ENCODE peak calls at places on chromosome 7, in five cellular contexts. C, N, R, J and Y are unnamed samples.

GRCh38 chr7:17269345-17270221 is 28.9 kb upstream of the AHR start:
- DNase-seq in C (no peak), N (no peak), R (no peak), J (no peak), Y (no peak)

GRCh38 chr7:26309089-26309488 is 17.4 kb downstream of the SNX10 start:
- DNase-seq in C (no peak), N (no peak), R (no peak), J (no peak), Y (no peak)

GRCh38 chr7:82156168-82156567 is 287.4 kb downstream of the CACNA2D1 start:
- DNase-seq in C (no peak), N (no peak), R (no peak), J (no peak), Y (no peak)

GRCh38 chr7:21580073-21580521 is 37.3 kb downstream of the DNAH11 start:
- DNase-seq in C (peak; percentile 42), N (peak; percentile 12), R (no peak), J (peak; percentile 39), Y (peak; percentile 53)

GRCh38 chr7:103445228-103446020 is 583 bp downstream of the SLC26A5 start:
- DNase-seq in C (no peak), N (peak; percentile 5), R (no peak), J (no peak), Y (no peak)

GRCh38 chr7:137891016-137891655 is 44.4 kb upstream of the DGKI start:
- DNase-seq in C (no peak), N (no peak), R (no peak), J (no peak), Y (no peak)

GRCh38 chr7:43735802-43736603 is 6.7 kb upstream of the COA1 start:
- DNase-seq in C (peak; percentile 15), N (peak; percentile 55), R (no peak), J (no peak), Y (no peak)

GRCh38 chr7:82445226-82445625 is 1.6 kb upstream of the CACNA2D1 start:
- DNase-seq in C (no peak), N (no peak), R (no peak), J (no peak), Y (no peak)

GRCh38 chr7:106110885-106111670 is 1.0 kb downstream of the SYPL1 start:
- DNase-seq in C (peak; percentile 16), N (no peak), R (no peak), J (no peak), Y (peak; percentile 46)

GRCh38 chr7:64174941-64175340 is 32.1 kb upstream of the ZNF735 start:
- DNase-seq in C (no peak), N (no peak), R (no peak), J (no peak), Y (no peak)

GRCh38 chr7:52959878-52960660 is 75.4 kb upstream of the POM121L12 start:
- DNase-seq in C (no peak), N (no peak), R (no peak), J (no peak), Y (no peak)

GRCh38 chr7:17466201-17466600 is 167.7 kb downstream of the AHR start:
- DNase-seq in C (no peak), N (peak; percentile 9), R (no peak), J (no peak), Y (no peak)

GRCh38 chr7:27151945-27152815 is at the start of gene HOXA3:
- DNase-seq in C (no peak), N (no peak), R (peak; percentile 86), J (no peak), Y (peak; percentile 85)

GRCh38 chr7:76220185-76221057 is 18.7 kb downstream of the SRRM3 start:
- DNase-seq in C (peak; percentile 18), N (peak; percentile 79), R (no peak), J (no peak), Y (peak; percentile 55)

GRCh38 chr7:65239707-65240352 is 133.8 kb upstream of the ZNF92 start:
- DNase-seq in C (peak; percentile 2), N (peak; percentile 6), R (no peak), J (no peak), Y (no peak)

GRCh38 chr7:49443515-49443914 is 329.9 kb upstream of the VWC2 start:
- DNase-seq in C (no peak), N (no peak), R (no peak), J (no peak), Y (no peak)

GRCh38 chr7:141660259-141660658 is 41.7 kb downstream of the DENND11 start:
- DNase-seq in C (no peak), N (no peak), R (no peak), J (no peak), Y (no peak)

DNA sequence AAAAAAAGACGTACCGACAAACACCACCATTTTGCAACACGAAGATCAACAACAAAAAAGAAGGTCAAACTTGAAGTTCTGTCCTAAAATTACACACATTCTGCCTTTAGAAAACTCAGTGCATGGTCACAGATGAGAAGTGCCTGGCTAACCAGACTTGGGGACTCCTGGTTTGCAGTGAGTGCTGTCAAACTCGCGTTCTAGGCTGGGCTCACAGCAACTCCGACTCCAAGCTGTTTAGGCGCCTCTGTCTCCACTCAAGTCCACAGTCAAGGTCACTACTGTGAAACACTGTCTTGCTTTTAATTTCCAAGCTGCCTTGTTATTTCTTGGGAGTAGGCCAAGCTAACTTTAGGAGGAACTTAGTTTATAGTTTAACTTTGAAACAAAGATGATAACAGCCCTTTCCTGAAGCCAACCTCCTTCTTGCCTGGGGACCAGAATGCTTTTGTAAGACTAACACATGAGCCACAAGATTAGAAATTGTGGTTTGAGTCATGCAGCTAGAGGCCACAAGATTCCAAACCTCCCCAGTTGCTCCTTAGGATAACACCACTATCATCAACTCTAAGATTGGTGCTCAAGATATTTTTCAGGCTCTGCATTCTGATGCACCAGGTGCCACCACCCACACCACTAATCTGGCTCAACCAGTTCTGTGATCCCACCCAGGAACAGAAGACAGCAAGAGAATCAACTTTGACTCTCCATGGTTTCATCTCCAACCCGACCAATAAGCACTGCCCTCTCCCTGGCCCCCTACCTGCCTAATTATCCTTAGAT is 1.1 kb upstream of the DNAAF5 start:
- DNase-seq in C (peak; percentile 77), N (peak; percentile 53), R (no peak), J (peak; percentile 35), Y (peak; percentile 62)
- H3K4me3 ChIP-seq in C (no peak overlapping the region), N (no peak overlapping the region), R (no peak overlapping the region), J (no peak overlapping the region), Y (peak overlapping the region; percentile 55)

GRCh38 chr7:151028948-151029501 is 775 bp downstream of the ABCB8 start:
- DNase-seq in C (no peak), N (no peak), R (no peak), J (no peak), Y (no peak)
- TF ChIP-seq CTCF in C (no peak), N (no peak), R (no peak), J (no peak), Y (no peak)

GRCh38 chr7:116145245-116145852 is 65.0 kb upstream of the TES start:
- DNase-seq in C (no peak), N (no peak), R (no peak), J (no peak), Y (no peak)
- H3K4me3 ChIP-seq in C (no peak overlapping the region), N (no peak overlapping the region), R (no peak overlapping the region), J (no peak overlapping the region), Y (no peak overlapping the region)

GRCh38 chr7:1044189-1045037 is at the start of gene GPR146:
- DNase-seq in C (peak; percentile 95), N (peak; percentile 97), R (peak; percentile 98), J (peak; percentile 95), Y (peak; percentile 94)
- TF ChIP-seq CTCF in C (peak; percentile 76), N (peak; percentile 71), R (peak; percentile 56), J (peak; percentile 69), Y (peak; percentile 42)

GRCh38 chr7:101362334-101363195 is at the start of gene COL26A1:
- DNase-seq in C (no peak), N (peak; percentile 29), R (no peak), J (no peak), Y (no peak)
- H3K4me3 ChIP-seq in C (peak within 1 kb of the TSS; percentile 40), N (peak within 1 kb of the TSS; percentile 30), R (peak within 1 kb of the TSS; percentile 48), J (peak within 1 kb of the TSS; percentile 63), Y (no peak within 1 kb of the TSS)

GRCh38 chr7:84194484-84195260 is at the start of gene SEMA3A:
- DNase-seq in C (peak; percentile 78), N (peak; percentile 80), R (no peak), J (peak; percentile 83), Y (peak; percentile 78)
- TF ChIP-seq CTCF in C (peak; percentile 6), N (no peak), R (no peak), J (no peak), Y (no peak)

DNA sequence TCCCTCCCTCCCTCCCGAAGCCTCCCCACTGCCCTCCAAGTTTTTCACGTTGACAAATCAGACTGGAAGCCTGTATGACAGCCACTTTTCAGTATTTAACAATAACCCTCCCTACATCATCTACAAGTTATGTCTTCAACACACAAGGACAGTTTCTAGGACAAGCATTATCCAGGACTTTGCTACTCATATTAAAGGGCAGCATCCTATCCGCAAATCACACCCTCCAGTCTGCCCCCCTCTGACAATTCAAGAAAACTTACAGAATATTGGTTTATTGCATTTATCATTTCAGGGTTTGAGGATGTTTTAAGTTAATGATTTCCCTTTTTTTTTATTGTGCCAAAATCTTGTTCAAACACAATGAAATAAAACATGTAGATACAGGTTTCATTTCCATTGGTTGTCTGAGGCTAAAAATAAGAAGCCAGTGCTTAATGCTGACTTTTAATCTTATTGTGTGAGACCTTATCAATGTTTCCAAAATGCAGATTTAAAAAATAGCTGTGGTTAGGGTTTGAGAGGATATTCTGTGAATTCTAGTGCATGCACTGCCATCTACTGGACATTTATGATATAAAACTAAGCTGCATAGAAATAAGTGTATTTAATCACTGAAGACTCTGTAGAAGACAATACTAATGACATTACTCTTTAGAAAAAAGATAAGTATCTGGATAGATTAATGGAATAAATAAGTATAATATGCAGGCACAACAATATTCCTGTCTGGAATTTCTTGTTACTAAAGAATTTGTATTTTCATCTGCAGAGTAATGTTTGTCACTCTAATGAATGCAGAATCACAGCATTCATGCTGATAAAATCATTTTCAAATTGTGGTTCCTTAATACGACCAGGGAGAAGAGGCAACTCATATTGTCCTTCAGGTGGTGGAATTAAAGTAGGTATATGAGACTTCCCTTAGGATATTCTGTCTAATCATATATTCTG is 64.1 kb downstream of the CAV1 start:
- DNase-seq in C (peak; percentile 44), N (peak; percentile 82), R (no peak), J (peak; percentile 45), Y (peak; percentile 77)
- H3K4me3 ChIP-seq in C (no peak overlapping the region), N (no peak overlapping the region), R (no peak overlapping the region), J (no peak overlapping the region), Y (no peak overlapping the region)

GRCh38 chr7:132497098-132497497 is 79.2 kb downstream of the PLXNA4 start:
- DNase-seq in C (no peak), N (no peak), R (no peak), J (no peak), Y (no peak)

GRCh38 chr7:132499065-132499464 is 77.2 kb downstream of the PLXNA4 start:
- DNase-seq in C (no peak), N (no peak), R (no peak), J (no peak), Y (no peak)

GRCh38 chr7:132495931-132496330 is 80.3 kb downstream of the PLXNA4 start:
- DNase-seq in C (no peak), N (no peak), R (no peak), J (no peak), Y (no peak)

GRCh38 chr7:132500727-132501410 is 75.4 kb downstream of the PLXNA4 start:
- DNase-seq in C (peak; percentile 3), N (peak; percentile 91), R (peak; percentile 84), J (peak; percentile 44), Y (peak; percentile 70)

GRCh38 chr7:132498319-132498718 is 78.0 kb downstream of the PLXNA4 start:
- DNase-seq in C (no peak), N (no peak), R (no peak), J (no peak), Y (no peak)
- TF ChIP-seq CTCF in C (no peak), N (no peak), R (no peak), J (no peak), Y (no peak)

GRCh38 chr7:2633538-2634264 is 1.9 kb downstream of the TTYH3 start:
- DNase-seq in C (peak; percentile 80), N (peak; percentile 89), R (no peak), J (peak; percentile 88), Y (peak; percentile 93)
- H3K4me3 ChIP-seq in C (peak overlapping the region; percentile 89), N (peak overlapping the region; percentile 92), R (peak overlapping the region; percentile 93), J (peak overlapping the region; percentile 76), Y (peak overlapping the region; percentile 77)